ENCODE peak calls at places on chromosome 4, in seven cellular contexts. S is neuronal stem cell, R is mesenchymal stem cell, W is IMR-90, H is mesendoderm, J is H1, U is trophoblast cell. Y is an unnamed sample.

GRCh38 chr4:4499438-4500123 is 42.3 kb downstream of the STX18 start:
- DNase-seq in U (no peak), W (no peak), R (no peak), H (no peak), J (no peak), S (no peak), Y (no peak)

GRCh38 chr4:174318829-174319764 is 35.4 kb downstream of the CEP44 start:
- DNase-seq in R (peak), U (peak), J (no peak), S (peak), H (peak), W (peak), Y (no peak)

GRCh38 chr4:177118596-177118995 is 191.1 kb upstream of the NEIL3 start:
- DNase-seq in H (no peak), W (peak), J (no peak), U (peak), S (no peak), R (peak), Y (no peak)

GRCh38 chr4:25233737-25234389 is at the start of gene PI4K2B:
- DNase-seq in H (peak), W (peak), S (peak), U (peak), J (peak), R (peak), Y (peak)

GRCh38 chr4:113851816-113852215 is 90.3 kb upstream of the CAMK2D start:
- DNase-seq in J (no peak), R (no peak), S (no peak), W (peak), H (no peak), U (no peak), Y (no peak)

GRCh38 chr4:24076811-24077210 is 187.0 kb upstream of the PPARGC1A start:
- DNase-seq in W (no peak), S (no peak), R (no peak), H (no peak), U (no peak), J (no peak), Y (no peak)

GRCh38 chr4:25859429-25860148 is 3.2 kb downstream of the SEL1L3 start:
- DNase-seq in H (peak), S (no peak), J (no peak), U (no peak), R (no peak), W (no peak), Y (no peak)

GRCh38 chr4:137664055-137664405 is 131.7 kb upstream of the PCDH18 start:
- DNase-seq in R (peak), H (peak), S (no peak), J (no peak), W (peak), U (no peak), Y (no peak)

GRCh38 chr4:30822911-30823529 is 102.9 kb downstream of the PCDH7 start:
- DNase-seq in H (no peak), J (no peak), U (no peak), W (no peak), S (no peak), R (no peak), Y (no peak)

GRCh38 chr4:47534772-47535171 is 49.7 kb downstream of the ATP10D start:
- DNase-seq in W (no peak), R (no peak), J (no peak), U (no peak), S (no peak), H (no peak), Y (no peak)

GRCh38 chr4:1896658-1896991 is 25.4 kb downstream of the NSD2 start:
- DNase-seq in H (no peak), S (no peak), J (no peak), W (no peak), U (no peak), R (no peak), Y (no peak)

GRCh38 chr4:184237612-184238011 is 19.9 kb upstream of the ENPP6 start:
- DNase-seq in U (no peak), W (no peak), S (no peak), H (no peak), J (no peak), R (peak), Y (no peak)

GRCh38 chr4:49516796-49517195 is 530.7 kb downstream of the CWH43 start:
- DNase-seq in H (no peak), J (no peak), R (no peak), S (no peak), W (no peak), U (no peak), Y (no peak)

GRCh38 chr4:75490155-75490554 is 24.0 kb downstream of the RCHY1 start:
- DNase-seq in S (no peak), W (peak), R (peak), U (peak), J (no peak), H (peak), Y (no peak)

GRCh38 chr4:122746485-122746965 is 14.0 kb downstream of the BBS12 start:
- DNase-seq in R (peak), H (no peak), W (no peak), S (no peak), U (no peak), J (no peak), Y (no peak)

GRCh38 chr4:93960450-93960849 is 131.9 kb downstream of the ATOH1 start:
- DNase-seq in J (no peak), W (no peak), H (peak), R (no peak), U (no peak), S (no peak), Y (no peak)

GRCh38 chr4:38873290-38873949 is 5.8 kb downstream of the FAM114A1 start:
- DNase-seq in W (no peak), H (no peak), J (no peak), U (no peak), R (no peak), S (no peak), Y (no peak)

GRCh38 chr4:164136181-164136616 is 617.7 kb upstream of the SMIM31 start:
- DNase-seq in W (peak), J (no peak), H (peak), S (no peak), U (no peak), R (peak), Y (no peak)

GRCh38 chr4:142044271-142044670 is 407.9 kb downstream of the IL15 start:
- DNase-seq in R (no peak), H (peak), J (no peak), W (peak), U (no peak), S (no peak), Y (no peak)

GRCh38 chr4:74206088-74206826 is 48.3 kb downstream of the MTHFD2L start:
- DNase-seq in S (no peak), W (peak), J (no peak), R (peak), U (peak), H (peak), Y (no peak)

GRCh38 chr4:47221721-47222120 is 190.4 kb downstream of the GABRB1 start:
- DNase-seq in R (peak), J (no peak), H (no peak), W (peak), U (peak), S (no peak), Y (no peak)

GRCh38 chr4:172898715-172899114 is 269.9 kb upstream of the GALNT7 start:
- DNase-seq in R (no peak), H (peak), W (no peak), S (no peak), J (no peak), U (peak), Y (no peak)

GRCh38 chr4:9771069-9771468 is 10.4 kb upstream of the DRD5 start:
- DNase-seq in S (no peak), R (no peak), J (no peak), W (no peak), U (peak), H (no peak), Y (no peak)

GRCh38 chr4:74453037-74453635 is 8.2 kb downstream of the AREG start:
- DNase-seq in H (no peak), U (no peak), J (no peak), W (no peak), S (no peak), R (no peak), Y (no peak)

GRCh38 chr4:18202510-18202909 is 181.0 kb upstream of the LCORL start:
- DNase-seq in J (no peak), S (no peak), W (no peak), H (no peak), U (no peak), R (no peak), Y (no peak)

GRCh38 chr4:106270708-106271107 is 45.3 kb downstream of the TBCK start:
- DNase-seq in H (no peak), J (no peak), W (no peak), U (no peak), S (no peak), R (no peak), Y (no peak)
- H3K18ac ChIP-seq in H (no peak), J (no peak), W (no peak), U (no peak), S (no peak), R (no peak), Y (no peak)

GRCh38 chr4:146795721-146796120 is 149.9 kb downstream of the TTC29 start:
- DNase-seq in U (no peak), W (no peak), J (no peak), S (no peak), R (no peak), H (no peak), Y (no peak)
- H3K27ac ChIP-seq in U (no peak), W (no peak), J (no peak), S (no peak), R (no peak), H (no peak), Y (no peak)

GRCh38 chr4:162274354-162274753 is 110.6 kb upstream of the FSTL5 start:
- DNase-seq in R (no peak), J (no peak), S (no peak), H (no peak), U (peak), W (no peak), Y (no peak)
- H3K18ac ChIP-seq in R (no peak), J (no peak), S (no peak), H (no peak), U (no peak), W (no peak), Y (no peak)

GRCh38 chr4:139535228-139535851 is 20.7 kb downstream of the SETD7 start:
- DNase-seq in W (no peak), R (no peak), S (no peak), U (no peak), J (no peak), H (no peak), Y (no peak)
- H3K27ac ChIP-seq in W (no peak), R (no peak), S (no peak), U (no peak), J (no peak), H (no peak), Y (no peak)

GRCh38 chr4:155179216-155179615 is 29.2 kb upstream of the NPY2R start:
- DNase-seq in J (no peak), R (no peak), H (no peak), S (no peak), U (no peak), W (no peak), Y (no peak)

GRCh38 chr4:155174668-155175067 is 33.8 kb upstream of the NPY2R start:
- DNase-seq in R (no peak), W (no peak), J (no peak), H (no peak), S (no peak), U (no peak), Y (no peak)

GRCh38 chr4:155170569-155170968 is 37.9 kb upstream of the NPY2R start:
- DNase-seq in R (no peak), J (no peak), U (no peak), S (no peak), H (no peak), W (no peak), Y (no peak)

GRCh38 chr4:155173371-155173770 is 35.1 kb upstream of the NPY2R start:
- DNase-seq in U (no peak), W (no peak), J (no peak), R (no peak), S (no peak), H (no peak), Y (no peak)
- H3K18ac ChIP-seq in U (no peak), W (no peak), J (no peak), R (no peak), S (no peak), H (no peak), Y (no peak)

DNA sequence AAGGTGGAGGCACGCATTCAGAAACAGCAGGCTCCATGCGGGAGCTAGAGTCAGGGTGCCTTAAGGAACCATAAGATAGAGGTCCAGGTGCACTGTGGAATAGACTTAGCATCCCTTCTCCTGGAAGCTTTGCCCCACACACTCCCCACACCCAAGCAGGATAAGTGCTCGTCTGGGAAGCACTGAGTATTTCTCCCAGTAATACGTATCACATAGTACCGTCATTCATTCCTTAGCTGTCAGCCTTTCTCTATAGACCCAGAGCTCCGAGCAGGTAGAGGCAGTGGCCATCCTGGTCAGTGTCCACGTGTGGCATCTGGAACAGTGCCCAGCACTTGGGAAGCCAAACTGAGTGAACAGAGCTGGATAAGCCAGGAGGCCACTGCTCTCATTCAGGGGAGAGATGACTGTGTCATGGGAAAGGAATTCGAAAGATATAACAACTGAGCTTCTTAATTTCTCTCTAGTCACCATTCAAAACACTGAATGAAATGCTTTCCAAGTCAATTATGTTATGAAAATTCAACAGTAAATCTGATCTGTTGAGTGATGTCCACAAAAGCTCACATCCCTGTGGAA is 9.9 kb downstream of the APBB2 start:
- DNase-seq in W (peak), R (peak), U (peak), H (peak), J (no peak), S (no peak), Y (no peak)
- H3K27ac ChIP-seq in W (no peak), R (peak), U (no peak), H (no peak), J (no peak), S (no peak), Y (no peak)

GRCh38 chr4:149293233-149293632 is 522.4 kb downstream of the IQCM start:
- DNase-seq in W (no peak), R (no peak), H (no peak), S (no peak), U (no peak), J (no peak), Y (no peak)
- H3K18ac ChIP-seq in W (no peak), R (no peak), H (no peak), S (no peak), U (no peak), J (no peak), Y (no peak)

GRCh38 chr4:15143551-15143950 is 141.3 kb downstream of the CPEB2 start:
- DNase-seq in J (no peak), R (no peak), S (no peak), U (no peak), W (no peak), H (no peak), Y (no peak)
- H3K27ac ChIP-seq in J (no peak), R (no peak), S (no peak), U (no peak), W (no peak), H (no peak), Y (no peak)

GRCh38 chr4:78865451-78865850 is 73.8 kb downstream of the PAQR3 start:
- DNase-seq in U (no peak), W (no peak), R (no peak), J (no peak), S (no peak), H (no peak), Y (no peak)

GRCh38 chr4:78863991-78864390 is 75.2 kb downstream of the PAQR3 start:
- DNase-seq in J (no peak), W (no peak), U (no peak), R (no peak), S (no peak), H (no peak), Y (no peak)

GRCh38 chr4:78864405-78865024 is 74.7 kb downstream of the PAQR3 start:
- DNase-seq in W (peak), R (peak), J (no peak), U (peak), H (peak), S (peak), Y (no peak)

GRCh38 chr4:78862314-78862737 is 76.9 kb downstream of the PAQR3 start:
- DNase-seq in S (no peak), J (no peak), W (no peak), U (no peak), H (no peak), R (no peak), Y (no peak)

DNA sequence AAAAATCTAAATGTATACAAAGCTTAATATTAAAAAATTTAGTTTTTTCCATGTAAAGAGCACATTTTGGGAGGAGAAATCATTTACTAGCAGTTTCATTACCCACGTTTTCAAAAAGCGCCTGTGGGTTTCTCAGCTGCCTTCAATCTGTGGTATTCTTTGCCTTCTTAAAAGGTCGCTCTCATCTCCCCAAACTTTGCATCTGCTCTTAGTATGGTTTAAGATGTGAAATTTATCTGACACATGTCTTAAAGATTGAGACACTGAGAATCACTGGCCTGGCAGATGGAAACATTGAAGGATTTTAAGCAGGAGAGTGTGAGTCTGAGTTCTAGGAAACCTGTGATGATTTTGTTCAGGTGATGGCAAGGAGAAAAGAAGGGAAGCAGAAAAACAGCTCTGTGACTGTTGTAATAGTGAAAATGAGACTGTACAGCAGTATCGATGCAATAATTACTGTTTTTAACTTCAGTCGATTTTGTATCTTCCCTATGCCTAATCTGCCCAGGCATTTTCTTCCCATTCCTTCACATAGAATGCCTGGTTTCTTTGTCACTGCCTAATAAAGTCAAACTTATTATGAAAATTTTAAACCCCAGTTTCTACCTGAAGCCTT is 75.9 kb downstream of the PAQR3 start:
- DNase-seq in J (no peak), W (no peak), U (no peak), R (no peak), S (no peak), H (no peak), Y (no peak)
- H3K18ac ChIP-seq in J (no peak), W (no peak), U (no peak), R (no peak), S (no peak), H (no peak), Y (no peak)

Y was measured in H9.